ENCODE peak calls at places on chromosomes 6 and 20, in seven cellular contexts. U, R, W, L, P, V and T are unnamed samples.

GRCh38 chr6:139820191-139820590 is 445.7 kb upstream of the CITED2 start:
- DNase-seq in U (no peak), R (peak; percentile 62), W (no peak), L (no peak), P (no peak), V (peak; percentile 27), T (no peak)

GRCh38 chr6:74939309-74939708 is 266.5 kb downstream of the COL12A1 start:
- DNase-seq in U (no peak), R (no peak), W (no peak), L (no peak), P (no peak), V (peak; percentile 8), T (no peak)

GRCh38 chr6:7587631-7588100 is 2.3 kb upstream of the SNRNP48 start:
- DNase-seq in U (peak; percentile 33), R (peak; percentile 68), W (no peak), L (no peak), P (no peak), V (peak; percentile 18), T (no peak)

GRCh38 chr6:73051147-73051546 is 174.1 kb downstream of the KHDC1L start:
- DNase-seq in U (no peak), R (no peak), W (no peak), L (no peak), P (no peak), V (no peak), T (no peak)

GRCh38 chr6:113560376-113560775 is 296.8 kb upstream of the MARCKS start:
- DNase-seq in U (no peak), R (peak; percentile 17), W (no peak), L (no peak), P (no peak), V (no peak), T (no peak)

GRCh38 chr6:81696505-81696904 is 56.0 kb downstream of the TENT5A start:
- DNase-seq in U (peak; percentile 4), R (no peak), W (no peak), L (no peak), P (no peak), V (peak; percentile 82), T (no peak)

GRCh38 chr6:10310826-10311225 is 104.0 kb downstream of the TFAP2A start:
- DNase-seq in U (no peak), R (no peak), W (peak; percentile 30), L (no peak), P (no peak), V (no peak), T (no peak)

GRCh38 chr6:41374618-41375590 is 39.5 kb downstream of the NCR2 start:
- DNase-seq in U (no peak), R (peak; percentile 7), W (no peak), L (no peak), P (no peak), V (no peak), T (no peak)

GRCh38 chr6:95574811-95575210 is 2.5 kb upstream of the MANEA start:
- DNase-seq in U (no peak), R (peak; percentile 62), W (no peak), L (no peak), P (no peak), V (peak; percentile 80), T (peak; percentile 38)

GRCh38 chr6:27829453-27830211 is 82.6 kb downstream of the OR2B2 start:
- DNase-seq in U (no peak), R (peak; percentile 45), W (no peak), L (no peak), P (no peak), V (peak; percentile 15), T (no peak)

GRCh38 chr20:32580970-32581838 is 3.9 kb downstream of the NOL4L start:
- DNase-seq in U (peak; percentile 38), R (no peak), W (no peak), L (no peak), P (peak; percentile 68), V (no peak), T (no peak)

GRCh38 chr6:118708736-118709135 is 57.3 kb upstream of the CEP85L start:
- DNase-seq in U (no peak), R (peak; percentile 75), W (no peak), L (no peak), P (no peak), V (peak; percentile 85), T (peak; percentile 79)

GRCh38 chr6:159282351-159282750 is 113.2 kb downstream of the FNDC1 start:
- DNase-seq in U (no peak), R (peak; percentile 28), W (no peak), L (no peak), P (no peak), V (no peak), T (no peak)

GRCh38 chr6:15839969-15840541 is 177.2 kb upstream of the DTNBP1 start:
- DNase-seq in U (no peak), R (no peak), W (no peak), L (no peak), P (no peak), V (no peak), T (no peak)

GRCh38 chr20:55216525-55217242 is 741.3 kb downstream of the DOK5 start:
- DNase-seq in U (no peak), R (no peak), W (no peak), L (no peak), P (no peak), V (no peak), T (no peak)

GRCh38 chr6:116201538-116201937 is 52.3 kb downstream of the TSPYL4 start:
- DNase-seq in U (no peak), R (no peak), W (no peak), L (no peak), P (no peak), V (no peak), T (no peak)

GRCh38 chr20:31890646-31891045 is 20.2 kb downstream of the TTLL9 start:
- DNase-seq in U (no peak), R (no peak), W (no peak), L (no peak), P (no peak), V (no peak), T (no peak)

GRCh38 chr20:56944546-56944945 is 315.4 kb downstream of the TFAP2C start:
- DNase-seq in U (no peak), R (peak; percentile 9), W (no peak), L (no peak), P (no peak), V (no peak), T (no peak)

GRCh38 chr6:134826889-134827737 is 122.8 kb downstream of the ALDH8A1 start:
- DNase-seq in U (peak; percentile 70), R (peak; percentile 97), W (no peak), L (no peak), P (no peak), V (peak; percentile 92), T (no peak)

GRCh38 chr20:47293524-47294157 is 62.9 kb downstream of the ZMYND8 start:
- DNase-seq in U (no peak), R (no peak), W (no peak), L (no peak), P (no peak), V (no peak), T (no peak)

GRCh38 chr6:81241717-81242116 is 510.8 kb downstream of the TENT5A start:
- DNase-seq in U (no peak), R (peak; percentile 65), W (peak; percentile 6), L (no peak), P (peak; percentile 3), V (peak; percentile 58), T (peak; percentile 36)

GRCh38 chr6:136921936-136922679 is at the start of gene SLC35D3:
- DNase-seq in U (peak; percentile 16), R (peak; percentile 46), W (no peak), L (no peak), P (no peak), V (peak; percentile 29), T (no peak)

GRCh38 chr20:45934046-45934586 is 367 bp upstream of the PCIF1 start:
- DNase-seq in U (peak; percentile 55), R (peak; percentile 68), W (peak; percentile 54), L (no peak), P (no peak), V (peak; percentile 38), T (no peak)

GRCh38 chr20:50267041-50267865 is 76.6 kb downstream of the CEBPB start:
- DNase-seq in U (peak; percentile 88), R (peak; percentile 88), W (no peak), L (no peak), P (no peak), V (no peak), T (no peak)

GRCh38 chr6:79710127-79710526 is 79.0 kb downstream of the SH3BGRL2 start:
- DNase-seq in U (no peak), R (no peak), W (no peak), L (no peak), P (no peak), V (no peak), T (no peak)

GRCh38 chr20:58650776-58651547 is at the start of gene STX16:
- DNase-seq in U (peak; percentile 92), R (peak; percentile 97), W (peak; percentile 88), L (peak; percentile 84), P (peak; percentile 74), V (peak; percentile 97), T (peak; percentile 94)

GRCh38 chr20:35007891-35008290 is 52.2 kb downstream of the MYH7B start:
- DNase-seq in U (no peak), R (no peak), W (no peak), L (no peak), P (no peak), V (no peak), T (no peak)